ENCODE peak calls at places on chromosomes 1 and 21, in five cellular contexts. Y, L, B, X and N are unnamed samples.

GRCh38 chr21:40531421-40531820 is 315.5 kb downstream of the DSCAM start:
- DNase-seq in B (no peak), X (no peak), L (peak; percentile 15), Y (no peak), N (no peak)

GRCh38 chr1:155981266-155982088 is 3.1 kb upstream of the ARHGEF2 start:
- DNase-seq in Y (peak; percentile 55), X (no peak), B (peak; percentile 90), L (no peak), N (no peak)

GRCh38 chr21:34511154-34511553 is 856 bp downstream of the KCNE1 start:
- DNase-seq in X (no peak), Y (no peak), L (no peak), B (peak; percentile 42), N (no peak)

GRCh38 chr21:41673596-41674335 is 93.1 kb downstream of the RIPK4 start:
- DNase-seq in B (no peak), Y (no peak), X (no peak), L (no peak), N (no peak)

GRCh38 chr1:33349081-33349759 is 28.3 kb upstream of the A3GALT2 start:
- DNase-seq in B (peak; percentile 27), X (peak; percentile 73), Y (no peak), L (no peak), N (peak; percentile 30)

GRCh38 chr1:209670441-209671082 is 4.7 kb upstream of the G0S2 start:
- DNase-seq in Y (no peak), X (no peak), B (no peak), L (no peak), N (no peak)

GRCh38 chr1:39835110-39835509 is 46.4 kb upstream of the BMP8B start:
- DNase-seq in B (no peak), Y (no peak), L (no peak), X (no peak), N (no peak)

GRCh38 chr21:41671859-41672542 is 94.9 kb downstream of the RIPK4 start:
- DNase-seq in B (no peak), Y (no peak), L (no peak), X (no peak), N (no peak)